ENCODE peak calls at places on chromosomes 3 and 15, in five cellular contexts. G is Peyer's patch; P is SJCRH30; A is cardiac muscle cell; Q is CD8-positive, alpha-beta memory T cell. R is an unnamed sample.
A peak's percentile ranks its signal among the peaks of the same experiment; 100 is the strongest.

GRCh38 chr15:87826119-87826730 is 430.3 kb downstream of the NTRK3 start:
- DNase-seq in G (no peak), P (no peak), A (peak; percentile 5), Q (no peak), R (no peak)

GRCh38 chr3:194522579-194523046 is 35.8 kb upstream of the ATP13A3 start:
- DNase-seq in G (no peak), P (no peak), A (no peak), Q (no peak), R (no peak)

GRCh38 chr3:195030791-195031321 is 240.1 kb downstream of the XXYLT1 start:
- DNase-seq in G (no peak), P (peak; percentile 28), A (no peak), Q (no peak), R (no peak)

GRCh38 chr3:31004025-31004678 is 109.7 kb upstream of the GADL1 start:
- DNase-seq in G (no peak), P (peak; percentile 39), A (peak; percentile 13), Q (no peak), R (no peak)

GRCh38 chr3:160676547-160677303 is at the start of gene ARL14:
- DNase-seq in G (no peak), P (no peak), A (no peak), Q (no peak), R (no peak)

GRCh38 chr3:150170843-150171513 is 200.3 kb upstream of the PFN2 start:
- DNase-seq in G (no peak), P (peak; percentile 88), A (no peak), Q (no peak), R (no peak)

GRCh38 chr3:33146791-33147445 is 33.1 kb downstream of the CRTAP start:
- DNase-seq in G (no peak), P (peak; percentile 94), A (no peak), Q (no peak), R (no peak)

GRCh38 chr3:152638707-152639450 is 196.1 kb upstream of the P2RY1 start:
- DNase-seq in G (no peak), P (no peak), A (no peak), Q (no peak), R (no peak)

GRCh38 chr3:179421500-179421899 is 29.8 kb downstream of the GNB4 start:
- DNase-seq in G (no peak), P (peak; percentile 30), A (peak; percentile 65), Q (no peak), R (no peak)

DNA sequence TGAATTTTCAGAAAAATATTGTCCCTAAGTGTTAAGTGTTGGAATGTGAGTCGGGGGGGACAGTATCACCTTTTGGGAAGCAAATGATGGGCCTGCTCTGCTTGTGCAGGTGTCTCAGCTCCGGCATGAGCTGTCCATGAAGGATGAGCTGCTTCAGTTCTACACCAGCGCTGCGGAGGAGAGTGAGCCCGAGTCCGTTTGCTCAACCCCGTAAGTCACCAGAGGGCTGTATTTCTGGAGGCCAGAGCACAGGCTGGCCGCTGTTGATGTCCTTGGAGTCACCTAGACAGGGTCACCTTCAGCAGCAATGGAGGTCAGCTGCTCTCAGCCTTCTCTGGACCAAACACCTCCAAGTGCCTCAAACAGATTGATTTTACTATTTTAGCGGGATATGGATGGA is 78.0 kb downstream of the CCK start:
- DNase-seq in G (no peak), P (no peak), A (no peak), Q (no peak), R (no peak)
- H3K27ac ChIP-seq in G (no peak overlapping the region), P (no peak overlapping the region), A (no peak overlapping the region), Q (no peak overlapping the region), R (no peak overlapping the region)

GRCh38 chr3:154023148-154023547 is 98.0 kb upstream of the ARHGEF26 start:
- DNase-seq in G (no peak), P (no peak), A (no peak), Q (no peak), R (no peak)

GRCh38 chr3:154018100-154018696 is 103.0 kb upstream of the ARHGEF26 start:
- DNase-seq in G (peak; percentile 34), P (peak; percentile 79), A (peak; percentile 52), Q (peak; percentile 2), R (no peak)

GRCh38 chr3:154025007-154025406 is 96.2 kb upstream of the ARHGEF26 start:
- DNase-seq in G (no peak), P (no peak), A (no peak), Q (no peak), R (no peak)

GRCh38 chr3:154022603-154023002 is 98.6 kb upstream of the ARHGEF26 start:
- DNase-seq in G (no peak), P (no peak), A (no peak), Q (no peak), R (no peak)
- H3K4me3 ChIP-seq in G (no peak overlapping the region), P (no peak overlapping the region), A (no peak overlapping the region), Q (no peak overlapping the region), R (no peak overlapping the region)

GRCh38 chr3:61683409-61684261 is 122.3 kb downstream of the PTPRG start:
- DNase-seq in G (no peak), P (no peak), A (no peak), Q (no peak), R (no peak)

GRCh38 chr3:61679103-61679502 is 117.7 kb downstream of the PTPRG start:
- DNase-seq in G (no peak), P (no peak), A (no peak), Q (no peak), R (no peak)

GRCh38 chr3:61682671-61683408 is 121.5 kb downstream of the PTPRG start:
- DNase-seq in G (no peak), P (peak; percentile 57), A (no peak), Q (no peak), R (no peak)

GRCh38 chr3:61680617-61681016 is 119.2 kb downstream of the PTPRG start:
- DNase-seq in G (no peak), P (no peak), A (no peak), Q (no peak), R (no peak)

DNA sequence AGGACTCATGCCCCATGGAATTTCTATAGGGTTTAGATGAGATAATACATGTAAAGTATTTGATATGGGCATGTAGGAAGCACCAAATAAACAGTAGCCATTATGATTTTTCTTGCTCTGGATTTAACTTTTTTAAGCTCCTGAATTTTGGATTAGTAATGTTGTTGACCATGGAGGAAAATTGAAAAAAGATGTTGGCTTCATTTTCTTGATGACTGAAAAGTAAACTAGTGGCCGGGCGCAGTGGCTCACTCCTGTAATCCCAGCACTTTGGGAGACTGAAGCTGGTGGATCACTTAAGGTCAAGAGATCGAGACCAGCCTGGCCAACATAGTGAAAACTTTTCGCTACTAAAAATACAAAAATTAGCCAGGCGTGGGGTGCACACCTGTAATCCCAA is 120.3 kb downstream of the PTPRG start:
- DNase-seq in G (no peak), P (no peak), A (no peak), Q (no peak), R (no peak)
- H3K4me1 ChIP-seq in G (no peaks in the 10 kb centered on the region), P (peaks cover 11% of the 10 kb centered on the region), A (peaks cover 7% of the 10 kb centered on the region), Q (no peaks in the 10 kb centered on the region), R (no peaks in the 10 kb centered on the region)

GRCh38 chr15:101148166-101148880 is 103.5 kb downstream of the CHSY1 start:
- DNase-seq in G (no peak), P (peak; percentile 58), A (no peak), Q (no peak), R (no peak)

GRCh38 chr15:101147181-101147580 is 104.7 kb downstream of the CHSY1 start:
- DNase-seq in G (no peak), P (no peak), A (no peak), Q (no peak), R (no peak)

GRCh38 chr15:101150723-101151040 is 101.2 kb downstream of the CHSY1 start:
- DNase-seq in G (no peak), P (no peak), A (no peak), Q (no peak), R (no peak)

GRCh38 chr15:101149864-101150722 is 101.8 kb downstream of the CHSY1 start:
- DNase-seq in G (no peak), P (no peak), A (no peak), Q (no peak), R (no peak)

DNA sequence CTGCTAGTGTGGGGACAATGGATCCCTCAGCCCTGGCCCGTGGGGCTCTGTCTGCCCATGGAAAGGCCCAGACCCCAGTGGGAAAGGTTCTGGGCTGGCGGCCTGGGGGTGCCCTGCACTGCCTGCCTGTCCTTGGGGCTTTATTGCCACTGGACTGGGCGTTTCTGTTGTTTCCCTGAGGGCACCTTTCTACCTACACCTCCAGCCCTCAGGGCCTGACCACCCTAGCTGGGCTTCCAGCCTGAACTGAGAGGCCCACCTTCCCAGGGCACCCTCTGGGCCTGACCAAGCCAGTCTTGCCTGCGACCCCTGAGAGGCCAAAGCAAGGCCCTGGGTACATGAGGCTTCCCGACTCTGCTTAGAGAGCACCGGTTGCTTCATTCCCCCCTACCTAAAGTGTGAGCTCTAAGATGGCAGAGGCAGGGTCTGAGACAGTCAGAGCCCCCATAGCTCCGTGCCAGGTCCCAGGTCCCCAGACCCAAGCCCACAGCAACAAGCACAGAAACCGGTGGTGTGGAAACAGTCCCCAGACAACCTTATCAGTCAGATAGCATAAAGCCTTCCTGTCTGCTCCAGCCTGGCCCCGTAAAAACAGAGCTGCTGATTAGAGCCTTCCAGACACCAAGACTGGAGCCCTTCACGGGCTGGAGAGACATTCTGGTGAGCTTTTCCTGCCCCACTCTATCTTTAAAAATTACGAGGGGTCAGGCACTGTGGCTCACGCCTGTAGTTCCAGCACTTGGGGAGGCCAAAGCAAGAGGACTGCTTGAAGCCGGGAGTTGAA is 102.8 kb downstream of the CHSY1 start:
- DNase-seq in G (no peak), P (peak; percentile 34), A (peak; percentile 74), Q (no peak), R (no peak)
- H3K27ac ChIP-seq in G (no peak overlapping the region), P (peak overlapping the region; percentile 30), A (peak overlapping the region; percentile 96), Q (no peak overlapping the region), R (no peak overlapping the region)

GRCh38 chr3:123444744-123445143 is 4.1 kb downstream of the ADCY5 start:
- DNase-seq in G (no peak), P (no peak), A (no peak), Q (no peak), R (no peak)
- H3K4me3 ChIP-seq in G (no peak overlapping the region), P (no peak overlapping the region), A (peak overlapping the region; percentile 37), Q (no peak overlapping the region), R (no peak overlapping the region)

GRCh38 chr15:47726399-47726823 is 9.1 kb downstream of the SEMA6D start:
- DNase-seq in G (no peak), P (no peak), A (no peak), Q (no peak), R (no peak)
- H3K4me1 ChIP-seq in G (no peaks in the 10 kb centered on the region), P (no peaks in the 10 kb centered on the region), A (peaks cover 65% of the 10 kb centered on the region), Q (no peaks in the 10 kb centered on the region), R (peaks cover 11% of the 10 kb centered on the region)

R was measured in pancreas.